ENCODE peak calls at places on chromosomes 13 and 19, in four cellular contexts. Y is thoracic aorta; B is CD8-positive, alpha-beta memory T cell; X is vagina. C is an unnamed sample.

GRCh38 chr13:102555914-102556553 is 40.8 kb upstream of the TPP2 start:
- DNase-seq in Y (no peak), B (no peak), X (no peak), C (no peak)

GRCh38 chr19:45306522-45307027 is 16.1 kb downstream of the CKM start:
- DNase-seq in Y (no peak), B (no peak), X (no peak), C (no peak)

GRCh38 chr19:45558399-45558878 is 26.2 kb downstream of the OPA3 start:
- DNase-seq in Y (no peak), B (peak), X (no peak), C (peak)

GRCh38 chr13:112722433-112723250 is 32.8 kb downstream of the ATP11A start:
- DNase-seq in Y (no peak), B (no peak), X (no peak), C (no peak)

GRCh38 chr13:110329798-110330461 is 22.8 kb downstream of the COL4A2 start:
- DNase-seq in Y (no peak), B (no peak), X (no peak), C (no peak)

GRCh38 chr13:112852392-112852791 is 116.6 kb upstream of the MCF2L start:
- DNase-seq in Y (no peak), B (no peak), X (no peak), C (no peak)

GRCh38 chr13:76148926-76149325 is 512.8 kb downstream of the LMO7 start:
- DNase-seq in Y (no peak), B (no peak), X (no peak), C (no peak)

GRCh38 chr19:33348301-33349010 is 25.1 kb upstream of the CEBPG start:
- DNase-seq in Y (no peak), B (no peak), X (no peak), C (no peak)

GRCh38 chr13:65159803-65160202 is 2070.3 kb downstream of the PCDH9 start:
- DNase-seq in Y (no peak), B (no peak), X (no peak), C (no peak)

GRCh38 chr19:595326-596262 is 5.9 kb downstream of the HCN2 start:
- DNase-seq in Y (no peak), B (no peak), X (no peak), C (no peak)

GRCh38 chr19:10510301-10510802 is 6.9 kb downstream of the S1PR5 start:
- DNase-seq in Y (no peak), B (peak), X (no peak), C (no peak)

GRCh38 chr19:5340637-5341447 is at the start of gene PTPRS:
- DNase-seq in Y (no peak), B (peak), X (no peak), C (peak)

GRCh38 chr13:49308104-49308875 is 60.6 kb downstream of the CDADC1 start:
- DNase-seq in Y (peak), B (no peak), X (peak), C (no peak)

GRCh38 chr13:40599146-40599545 is 67.3 kb downstream of the FOXO1 start:
- DNase-seq in Y (no peak), B (no peak), X (no peak), C (no peak)

GRCh38 chr13:40596484-40596883 is 70.0 kb downstream of the FOXO1 start:
- DNase-seq in Y (no peak), B (no peak), X (no peak), C (no peak)

GRCh38 chr13:40599722-40600121 is 66.7 kb downstream of the FOXO1 start:
- DNase-seq in Y (no peak), B (no peak), X (no peak), C (no peak)

GRCh38 chr13:40598599-40598998 is 67.8 kb downstream of the FOXO1 start:
- DNase-seq in Y (no peak), B (no peak), X (no peak), C (no peak)

DNA sequence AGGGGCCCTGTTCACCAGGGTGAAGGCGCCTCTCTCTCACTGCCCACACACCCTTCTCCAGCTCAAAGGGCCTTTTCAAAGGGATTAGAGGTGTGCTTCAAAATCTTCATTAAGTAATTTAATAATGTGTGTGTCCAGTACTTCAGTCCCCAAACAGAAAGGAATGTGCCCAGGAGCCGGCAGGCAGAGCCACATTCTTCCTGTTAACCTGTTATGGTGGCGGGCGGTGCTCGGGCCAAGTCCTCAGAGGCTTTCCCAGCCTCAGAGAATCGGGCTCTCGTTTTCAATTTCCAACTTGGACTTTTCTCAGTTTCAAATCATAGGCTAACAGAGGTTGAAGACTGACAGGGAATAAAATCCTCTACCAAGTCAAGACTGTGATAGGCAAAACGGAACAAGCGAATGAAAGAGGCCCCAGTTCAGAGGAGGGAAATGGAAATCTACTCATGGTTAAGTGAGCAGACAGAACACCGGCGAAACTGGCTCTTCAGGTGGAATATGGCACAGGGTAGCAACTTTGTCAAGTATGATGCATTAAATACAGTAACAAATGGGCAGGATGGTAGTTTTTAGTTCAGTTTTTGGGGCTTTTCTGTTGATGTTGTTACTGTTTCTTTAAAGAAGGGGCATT is 68.6 kb downstream of the FOXO1 start:
- DNase-seq in Y (no peak), B (no peak), X (no peak), C (no peak)
- H3K27ac ChIP-seq in Y (peak), B (no peak), X (peak), C (no peak)

GRCh38 chr19:41403181-41403970 is 5.8 kb downstream of the BCKDHA start:
- DNase-seq in Y (no peak), B (no peak), X (no peak), C (no peak)
- H3K27ac ChIP-seq in Y (no peak), B (no peak), X (peak), C (no peak)

DNA sequence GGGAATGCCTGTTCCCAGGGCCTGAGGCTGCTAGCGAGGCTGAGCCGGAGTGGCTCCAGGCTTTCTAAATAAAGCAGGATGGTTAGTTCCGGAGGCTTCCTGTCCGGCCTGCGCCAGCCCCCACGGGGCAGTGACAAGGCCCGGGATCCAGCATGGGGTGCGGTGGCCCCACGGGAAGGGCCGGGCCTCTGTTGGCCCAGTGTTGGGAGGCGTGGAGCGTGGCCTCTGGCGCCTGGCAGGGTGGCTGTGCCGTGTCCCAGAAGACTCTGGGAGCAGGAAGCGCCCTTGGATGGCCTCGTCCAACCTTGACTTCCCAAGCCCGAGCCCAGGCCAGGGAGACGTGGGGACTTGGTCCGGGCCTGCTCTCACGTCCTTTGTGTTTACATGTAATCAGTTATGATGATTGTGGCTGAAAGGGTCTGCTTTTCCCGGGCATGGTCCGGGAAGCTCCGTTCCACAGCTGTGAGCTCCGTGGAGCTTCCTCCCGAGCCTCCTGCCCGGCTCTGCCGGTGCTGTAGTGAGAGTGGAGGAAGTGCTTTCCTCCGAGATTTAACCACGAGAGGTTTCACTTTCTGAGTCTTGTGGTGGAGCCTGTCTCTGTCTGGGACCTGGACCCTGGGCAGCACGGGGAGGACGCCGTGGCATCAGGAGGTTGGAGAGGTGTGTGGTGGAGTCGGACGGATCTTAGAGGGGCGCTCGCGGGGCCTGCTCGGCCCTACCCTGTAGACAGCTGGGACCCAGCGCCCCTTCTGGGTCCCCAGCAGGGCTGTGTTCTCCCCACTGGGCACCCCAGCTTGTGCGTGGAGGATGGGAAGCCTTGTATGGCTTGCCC is 4.6 kb downstream of the GNA11 start:
- DNase-seq in Y (no peak), B (no peak), X (no peak), C (no peak)
- H3K27ac ChIP-seq in Y (peak), B (no peak), X (peak), C (no peak)

GRCh38 chr13:78650725-78651083 is 8.3 kb downstream of the OBI1 start:
- DNase-seq in Y (no peak), B (no peak), X (no peak), C (no peak)
- H3K27ac ChIP-seq in Y (no peak), B (no peak), X (no peak), C (no peak)

GRCh38 chr13:31213681-31214289 is 14.0 kb downstream of the B3GLCT start:
- DNase-seq in Y (no peak), B (no peak), X (no peak), C (no peak)
- H3K27ac ChIP-seq in Y (no peak), B (no peak), X (no peak), C (no peak)